ENCODE peak calls at places on chromosome 13, in ten cellular contexts. H is GM23248; P is ascending aorta; T is H9; U is naive thymus-derived CD4-positive, alpha-beta T cell; C is hepatocyte; J is lower lobe of right lung; Y is PC-3; Q is right atrium auricular region; R is adrenal gland. W is an unnamed sample. For H3K4me1, the result is how much of the 10 kb centered on the place peaks cover.

GRCh38 chr13:41465215-41465907 is 8.0 kb downstream of the RGCC start:
- DNase-seq in H (peak), P (peak), T (no peak), U (peak), C (no peak), J (peak), Y (peak), Q (no peak), R (no peak), W (peak)

GRCh38 chr13:112178769-112179168 is 111.8 kb downstream of the SOX1 start:
- DNase-seq in H (no peak), P (no peak), T (no peak), U (no peak), C (no peak), J (no peak), Y (no peak), Q (no peak), R (no peak), W (no peak)

GRCh38 chr13:26971990-26972888 is 199.4 kb downstream of the USP12 start:
- DNase-seq in H (peak), P (no peak), T (peak), U (peak), C (peak), J (peak), Y (peak), Q (no peak), R (no peak), W (peak)

GRCh38 chr13:23609414-23610186 is 39.4 kb downstream of the TNFRSF19 start:
- DNase-seq in H (peak), P (no peak), T (no peak), U (no peak), C (no peak), J (no peak), Y (peak), Q (no peak), R (no peak), W (no peak)

GRCh38 chr13:56861472-56861871 is 279.2 kb upstream of the PRR20A start:
- DNase-seq in H (no peak), P (no peak), T (no peak), U (no peak), C (no peak), J (no peak), Y (peak), Q (no peak), R (no peak), W (no peak)

GRCh38 chr13:110232756-110233155 is 74.2 kb downstream of the COL4A1 start:
- DNase-seq in H (peak), P (no peak), T (no peak), U (no peak), C (no peak), J (no peak), Y (no peak), Q (no peak), R (no peak), W (no peak)

GRCh38 chr13:97307882-97308624 is 85.9 kb downstream of the MBNL2 start:
- DNase-seq in H (peak), P (no peak), T (no peak), U (no peak), C (no peak), J (no peak), Y (peak), Q (no peak), R (no peak), W (no peak)

GRCh38 chr13:80133631-80134083 is 207.3 kb downstream of the SPRY2 start:
- DNase-seq in H (peak), P (no peak), T (no peak), U (no peak), C (no peak), J (no peak), Y (no peak), Q (no peak), R (no peak), W (no peak)

GRCh38 chr13:90594694-90595093 is 752.8 kb upstream of the MIR17HG start:
- DNase-seq in H (peak), P (no peak), T (no peak), U (no peak), C (no peak), J (no peak), Y (peak), Q (no peak), R (no peak), W (no peak)

GRCh38 chr13:100108913-100109507 is 20.1 kb downstream of the PCCA start:
- DNase-seq in H (peak), P (no peak), T (no peak), U (no peak), C (no peak), J (no peak), Y (no peak), Q (no peak), R (no peak), W (no peak)

GRCh38 chr13:72643339-72643989 is 84.0 kb downstream of the MZT1 start:
- DNase-seq in H (peak), P (no peak), T (no peak), U (peak), C (peak), J (peak), Y (peak), Q (no peak), R (peak), W (peak)

GRCh38 chr13:112684041-112684440 is 5.8 kb upstream of the ATP11A start:
- DNase-seq in H (no peak), P (no peak), T (peak), U (no peak), C (no peak), J (no peak), Y (no peak), Q (peak), R (no peak), W (no peak)

GRCh38 chr13:28583661-28584091 is 75.3 kb upstream of the POMP start:
- DNase-seq in H (peak), P (no peak), T (no peak), U (no peak), C (no peak), J (no peak), Y (no peak), Q (no peak), R (no peak), W (no peak)

GRCh38 chr13:44679602-44680001 is 103.5 kb upstream of the TSC22D1 start:
- DNase-seq in H (peak), P (no peak), T (no peak), U (no peak), C (no peak), J (no peak), Y (no peak), Q (no peak), R (no peak), W (no peak)

GRCh38 chr13:107642841-107643240 is 572.5 kb downstream of the LIG4 start:
- DNase-seq in H (no peak), P (no peak), T (no peak), U (no peak), C (no peak), J (no peak), Y (no peak), Q (no peak), R (no peak), W (no peak)

GRCh38 chr13:98546402-98546801 is 30.5 kb downstream of the STK24 start:
- DNase-seq in H (no peak), P (no peak), T (no peak), U (no peak), C (no peak), J (no peak), Y (no peak), Q (no peak), R (no peak), W (no peak)

GRCh38 chr13:49791214-49791752 is 1.2 kb downstream of the KPNA3 start:
- DNase-seq in H (peak), P (no peak), T (no peak), U (no peak), C (peak), J (no peak), Y (peak), Q (no peak), R (no peak), W (no peak)

GRCh38 chr13:113117335-113117872 is 5.2 kb upstream of the F10 start:
- DNase-seq in H (peak), P (no peak), T (peak), U (no peak), C (no peak), J (peak), Y (peak), Q (no peak), R (no peak), W (no peak)

GRCh38 chr13:76812206-76812882 is 73.9 kb downstream of the KCTD12 start:
- DNase-seq in H (peak), P (no peak), T (no peak), U (no peak), C (peak), J (no peak), Y (no peak), Q (no peak), R (peak), W (no peak)

GRCh38 chr13:113659337-113659736 is 1.3 kb upstream of the ATP4B start:
- DNase-seq in H (no peak), P (no peak), T (no peak), U (no peak), C (no peak), J (no peak), Y (no peak), Q (no peak), R (no peak), W (no peak)

GRCh38 chr13:112133489-112134149 is 66.7 kb downstream of the SOX1 start:
- DNase-seq in H (no peak), P (no peak), T (no peak), U (no peak), C (no peak), J (no peak), Y (no peak), Q (no peak), R (no peak), W (no peak)

GRCh38 chr13:79451500-79451962 is 29.4 kb upstream of the NDFIP2 start:
- DNase-seq in H (peak), P (no peak), T (peak), U (peak), C (peak), J (peak), Y (peak), Q (no peak), R (peak), W (peak)

GRCh38 chr13:95679722-95680121 is 2.8 kb downstream of the DNAJC3 start:
- DNase-seq in H (no peak), P (no peak), T (no peak), U (no peak), C (no peak), J (no peak), Y (no peak), Q (no peak), R (no peak), W (no peak)

GRCh38 chr13:73299787-73300186 is 241.0 kb downstream of the KLF5 start:
- DNase-seq in H (no peak), P (no peak), T (no peak), U (no peak), C (no peak), J (no peak), Y (no peak), Q (no peak), R (no peak), W (no peak)

GRCh38 chr13:70255406-70255991 is 147.2 kb upstream of the KLHL1 start:
- DNase-seq in H (no peak), P (no peak), T (no peak), U (no peak), C (no peak), J (no peak), Y (no peak), Q (no peak), R (no peak), W (no peak)

GRCh38 chr13:90627813-90628212 is 719.7 kb upstream of the MIR17HG start:
- DNase-seq in H (no peak), P (no peak), T (no peak), U (no peak), C (no peak), J (no peak), Y (no peak), Q (no peak), R (no peak), W (no peak)

GRCh38 chr13:71703145-71703544 is 163.9 kb downstream of the DACH1 start:
- DNase-seq in H (no peak), P (no peak), T (no peak), U (no peak), C (no peak), J (no peak), Y (no peak), Q (no peak), R (no peak), W (no peak)

GRCh38 chr13:113669231-113669870 is 2.3 kb downstream of the GRK1 start:
- DNase-seq in H (no peak), P (no peak), T (no peak), U (no peak), C (no peak), J (peak), Y (no peak), Q (no peak), R (no peak), W (peak)

GRCh38 chr13:48629282-48629681 is 24.4 kb upstream of the CYSLTR2 start:
- DNase-seq in H (no peak), P (no peak), T (no peak), U (no peak), C (peak), J (no peak), Y (no peak), Q (no peak), R (no peak), W (peak)
- H3K4me1 ChIP-seq in H (under half), P (under half), T (under half), U (under half), C (under half), J (under half), Y (under half), Q (under half), R (under half), W (under half)

GRCh38 chr13:20170931-20171330 is 10.1 kb upstream of the GJA3 start:
- DNase-seq in H (no peak), P (no peak), T (no peak), U (no peak), C (no peak), J (no peak), Y (no peak), Q (no peak), R (no peak), W (no peak)

GRCh38 chr13:20173121-20173746 is 12.4 kb upstream of the GJA3 start:
- DNase-seq in H (peak), P (no peak), T (no peak), U (no peak), C (no peak), J (no peak), Y (no peak), Q (no peak), R (no peak), W (no peak)

GRCh38 chr13:20171364-20171763 is 10.5 kb upstream of the GJA3 start:
- DNase-seq in H (no peak), P (no peak), T (no peak), U (no peak), C (no peak), J (no peak), Y (peak), Q (no peak), R (no peak), W (no peak)

GRCh38 chr13:20165417-20166257 is 4.8 kb upstream of the GJA3 start:
- DNase-seq in H (no peak), P (no peak), T (no peak), U (no peak), C (no peak), J (no peak), Y (peak), Q (no peak), R (no peak), W (no peak)

DNA sequence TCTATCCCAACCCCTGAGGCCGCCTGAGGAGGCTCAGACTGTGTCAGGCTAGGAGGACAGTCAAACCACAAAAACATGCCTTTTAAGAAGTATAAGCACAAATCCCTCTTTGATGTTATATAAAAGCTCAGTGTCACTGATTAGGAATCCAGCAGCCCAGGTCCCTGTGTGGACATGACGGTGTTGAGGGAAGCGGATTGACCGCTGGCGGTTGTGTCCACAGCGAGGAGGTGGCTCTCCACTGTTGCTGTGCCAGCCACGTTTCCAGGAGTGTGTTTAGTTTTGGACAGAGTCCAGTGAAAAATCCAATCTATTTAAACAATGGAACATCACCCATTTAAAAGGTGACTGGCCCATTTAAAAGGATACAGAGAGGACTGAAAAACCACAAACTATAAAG is 7.5 kb upstream of the GJA3 start:
- DNase-seq in H (no peak), P (no peak), T (no peak), U (no peak), C (no peak), J (no peak), Y (peak), Q (no peak), R (no peak), W (no peak)
- H3K4me1 ChIP-seq in H (under half), P (under half), T (under half), U (under half), C (under half), J (under half), Y (under half), Q (under half), R (under half), W (under half)

DNA sequence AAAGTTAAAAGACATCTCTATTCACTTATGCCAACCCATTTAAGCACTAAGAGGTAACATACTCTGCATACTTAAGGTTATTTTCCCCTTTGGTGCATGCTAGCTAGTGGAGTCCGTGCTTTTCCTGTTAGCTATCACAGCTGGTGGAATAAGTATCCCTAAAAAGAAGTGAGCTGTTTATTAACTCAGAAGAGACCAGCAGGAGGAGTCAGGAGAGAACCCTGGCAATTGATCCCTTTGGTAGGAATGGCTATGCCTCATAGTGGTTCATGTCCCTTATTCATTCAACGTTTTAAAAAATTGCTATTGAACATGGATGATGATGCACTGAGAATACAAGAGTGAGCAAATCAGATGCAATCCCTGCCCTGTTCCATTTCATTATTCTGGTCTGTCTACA is 12.4 kb upstream of the NEK5 start:
- DNase-seq in H (peak), P (no peak), T (no peak), U (no peak), C (no peak), J (no peak), Y (no peak), Q (no peak), R (no peak), W (no peak)
- H3K4me1 ChIP-seq in H (under half), P (under half), T (under half), U (under half), C (under half), J (under half), Y (under half), Q (under half), R (under half), W (under half)

GRCh38 chr13:22589880-22590279 is 590.9 kb upstream of the SGCG start:
- DNase-seq in H (no peak), P (no peak), T (no peak), U (no peak), C (no peak), J (no peak), Y (no peak), Q (no peak), R (no peak), W (no peak)

GRCh38 chr13:22596157-22596863 is 584.5 kb upstream of the SGCG start:
- DNase-seq in H (peak), P (no peak), T (no peak), U (no peak), C (peak), J (no peak), Y (no peak), Q (no peak), R (peak), W (no peak)

GRCh38 chr13:22592515-22592914 is 588.3 kb upstream of the SGCG start:
- DNase-seq in H (peak), P (no peak), T (no peak), U (no peak), C (peak), J (no peak), Y (no peak), Q (no peak), R (no peak), W (no peak)

GRCh38 chr13:22594041-22594440 is 586.7 kb upstream of the SGCG start:
- DNase-seq in H (no peak), P (no peak), T (no peak), U (no peak), C (peak), J (no peak), Y (no peak), Q (no peak), R (no peak), W (no peak)
- H3K4me1 ChIP-seq in H (under half), P (under half), T (under half), U (under half), C (under half), J (under half), Y (under half), Q (under half), R (under half), W (under half)

W was measured in mucosa of descending colon.